ENCODE peak calls at places on chromosomes 2 and 18, in seven cellular contexts. One of them, this sample, is unnamed.

GRCh38 chr18:58865714-58866113 is 1.0 kb downstream of the ZNF532 start:
- DNase-seq in lower leg skin: no peak
- DNase-seq in AG10803: no peak
- DNase-seq in uterus: no peak
- DNase-seq in heart left ventricle: no peak
- DNase-seq in mammary epithelial cell: no peak
- DNase-seq in spleen: no peak
- DNase-seq in this sample: no peak

GRCh38 chr2:67446504-67446911 is 49.4 kb downstream of the ETAA1 start:
- DNase-seq in lower leg skin: no peak
- DNase-seq in AG10803: no peak
- DNase-seq in uterus: no peak
- DNase-seq in heart left ventricle: no peak
- DNase-seq in mammary epithelial cell: peak
- DNase-seq in spleen: no peak
- DNase-seq in this sample: no peak

GRCh38 chr2:23606968-23607367 is 222.0 kb downstream of the KLHL29 start:
- DNase-seq in lower leg skin: no peak
- DNase-seq in AG10803: peak
- DNase-seq in uterus: no peak
- DNase-seq in heart left ventricle: no peak
- DNase-seq in mammary epithelial cell: peak
- DNase-seq in spleen: peak
- DNase-seq in this sample: no peak

GRCh38 chr2:99775585-99775984 is 285.8 kb upstream of the REV1 start:
- DNase-seq in lower leg skin: no peak
- DNase-seq in AG10803: peak
- DNase-seq in uterus: no peak
- DNase-seq in heart left ventricle: no peak
- DNase-seq in mammary epithelial cell: no peak
- DNase-seq in spleen: no peak
- DNase-seq in this sample: no peak

GRCh38 chr2:184598313-184599053 is at the start of gene ZNF804A:
- DNase-seq in lower leg skin: peak
- DNase-seq in AG10803: peak
- DNase-seq in uterus: no peak
- DNase-seq in heart left ventricle: peak
- DNase-seq in mammary epithelial cell: peak
- DNase-seq in spleen: peak
- DNase-seq in this sample: no peak

GRCh38 chr18:48929951-48930713 is 20.6 kb downstream of the SMAD7 start:
- DNase-seq in lower leg skin: no peak
- DNase-seq in AG10803: peak
- DNase-seq in uterus: no peak
- DNase-seq in heart left ventricle: no peak
- DNase-seq in mammary epithelial cell: no peak
- DNase-seq in spleen: no peak
- DNase-seq in this sample: no peak

GRCh38 chr18:60892441-60892840 is 440.8 kb upstream of the CDH20 start:
- DNase-seq in lower leg skin: no peak
- DNase-seq in AG10803: peak
- DNase-seq in uterus: no peak
- DNase-seq in heart left ventricle: no peak
- DNase-seq in mammary epithelial cell: peak
- DNase-seq in spleen: no peak
- DNase-seq in this sample: no peak

GRCh38 chr2:157420771-157421323 is 23.0 kb downstream of the CYTIP start:
- DNase-seq in lower leg skin: no peak
- DNase-seq in AG10803: peak
- DNase-seq in uterus: no peak
- DNase-seq in heart left ventricle: no peak
- DNase-seq in mammary epithelial cell: peak
- DNase-seq in spleen: peak
- DNase-seq in this sample: no peak

GRCh38 chr2:69152847-69153246 is 139.9 kb downstream of the ANTXR1 start:
- DNase-seq in lower leg skin: no peak
- DNase-seq in AG10803: no peak
- DNase-seq in uterus: no peak
- DNase-seq in heart left ventricle: no peak
- DNase-seq in mammary epithelial cell: no peak
- DNase-seq in spleen: no peak
- DNase-seq in this sample: no peak

GRCh38 chr2:174546519-174547506 is 50.8 kb downstream of the WIPF1 start:
- DNase-seq in lower leg skin: no peak
- DNase-seq in AG10803: peak
- DNase-seq in uterus: no peak
- DNase-seq in heart left ventricle: no peak
- DNase-seq in mammary epithelial cell: peak
- DNase-seq in spleen: no peak
- DNase-seq in this sample: no peak

GRCh38 chr2:30367232-30368070 is 79.6 kb upstream of the LCLAT1 start:
- DNase-seq in lower leg skin: no peak
- DNase-seq in AG10803: peak
- DNase-seq in uterus: no peak
- DNase-seq in heart left ventricle: no peak
- DNase-seq in mammary epithelial cell: no peak
- DNase-seq in spleen: no peak
- DNase-seq in this sample: no peak

GRCh38 chr2:108449410-108450200 is 599 bp downstream of the GCC2 start:
- DNase-seq in lower leg skin: no peak
- DNase-seq in AG10803: peak
- DNase-seq in uterus: no peak
- DNase-seq in heart left ventricle: no peak
- DNase-seq in mammary epithelial cell: no peak
- DNase-seq in spleen: no peak
- DNase-seq in this sample: no peak

GRCh38 chr18:49139726-49140125 is 189.0 kb upstream of the SMAD7 start:
- DNase-seq in lower leg skin: no peak
- DNase-seq in AG10803: no peak
- DNase-seq in uterus: no peak
- DNase-seq in heart left ventricle: no peak
- DNase-seq in mammary epithelial cell: no peak
- DNase-seq in spleen: no peak
- DNase-seq in this sample: no peak

DNA sequence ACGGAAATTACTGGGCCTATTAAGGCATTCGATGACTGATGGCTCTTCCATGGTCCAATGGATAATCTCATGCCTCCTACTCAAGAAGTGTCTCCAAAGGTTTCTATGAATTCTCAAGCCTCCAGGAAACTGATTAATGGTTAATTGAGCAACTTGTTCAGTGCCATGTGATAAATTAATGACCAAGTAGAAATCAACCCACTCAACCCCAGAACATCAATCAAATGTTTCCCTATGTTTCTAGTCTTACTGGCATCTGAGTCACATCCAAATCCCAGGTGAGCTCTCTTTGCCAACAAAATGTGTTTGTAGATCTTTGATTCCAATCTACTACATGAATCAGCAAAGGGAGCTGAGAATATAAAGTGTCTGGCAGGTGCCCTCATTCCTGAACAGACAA is 103.5 kb downstream of the NXPH2 start:
- DNase-seq in lower leg skin: no peak
- DNase-seq in AG10803: no peak
- DNase-seq in uterus: no peak
- DNase-seq in heart left ventricle: no peak
- DNase-seq in mammary epithelial cell: peak
- DNase-seq in spleen: no peak
- DNase-seq in this sample: no peak
- TF ChIP-seq CTCF in lower leg skin: no peak
- TF ChIP-seq CTCF in AG10803: no peak
- TF ChIP-seq CTCF in uterus: no peak
- TF ChIP-seq CTCF in heart left ventricle: no peak
- TF ChIP-seq CTCF in mammary epithelial cell: no peak
- TF ChIP-seq CTCF in spleen: no peak
- TF ChIP-seq CTCF in this sample: no peak

GRCh38 chr2:226451486-226451885 is 348.1 kb downstream of the IRS1 start:
- DNase-seq in lower leg skin: no peak
- DNase-seq in AG10803: no peak
- DNase-seq in uterus: no peak
- DNase-seq in heart left ventricle: no peak
- DNase-seq in mammary epithelial cell: no peak
- DNase-seq in spleen: no peak
- DNase-seq in this sample: no peak

GRCh38 chr2:226447338-226447885 is 352.2 kb downstream of the IRS1 start:
- DNase-seq in lower leg skin: no peak
- DNase-seq in AG10803: no peak
- DNase-seq in uterus: no peak
- DNase-seq in heart left ventricle: no peak
- DNase-seq in mammary epithelial cell: peak
- DNase-seq in spleen: no peak
- DNase-seq in this sample: no peak

GRCh38 chr2:226452768-226453167 is 346.9 kb downstream of the IRS1 start:
- DNase-seq in lower leg skin: no peak
- DNase-seq in AG10803: no peak
- DNase-seq in uterus: no peak
- DNase-seq in heart left ventricle: no peak
- DNase-seq in mammary epithelial cell: no peak
- DNase-seq in spleen: no peak
- DNase-seq in this sample: no peak

GRCh38 chr2:226447896-226448295 is 351.7 kb downstream of the IRS1 start:
- DNase-seq in lower leg skin: no peak
- DNase-seq in AG10803: peak
- DNase-seq in uterus: no peak
- DNase-seq in heart left ventricle: no peak
- DNase-seq in mammary epithelial cell: peak
- DNase-seq in spleen: no peak
- DNase-seq in this sample: peak

GRCh38 chr2:226450141-226450540 is 349.5 kb downstream of the IRS1 start:
- DNase-seq in lower leg skin: no peak
- DNase-seq in AG10803: no peak
- DNase-seq in uterus: no peak
- DNase-seq in heart left ventricle: no peak
- DNase-seq in mammary epithelial cell: no peak
- DNase-seq in spleen: no peak
- DNase-seq in this sample: no peak
- TF ChIP-seq CTCF in lower leg skin: no peak
- TF ChIP-seq CTCF in AG10803: no peak
- TF ChIP-seq CTCF in uterus: no peak
- TF ChIP-seq CTCF in heart left ventricle: no peak
- TF ChIP-seq CTCF in mammary epithelial cell: no peak
- TF ChIP-seq CTCF in spleen: no peak
- TF ChIP-seq CTCF in this sample: no peak

GRCh38 chr2:74763962-74764428 is 69.9 kb upstream of the HK2 start:
- DNase-seq in lower leg skin: no peak
- DNase-seq in AG10803: no peak
- DNase-seq in uterus: no peak
- DNase-seq in heart left ventricle: no peak
- DNase-seq in mammary epithelial cell: no peak
- DNase-seq in spleen: no peak
- DNase-seq in this sample: no peak

GRCh38 chr2:74764429-74765272 is 69.3 kb upstream of the HK2 start:
- DNase-seq in lower leg skin: no peak
- DNase-seq in AG10803: peak
- DNase-seq in uterus: no peak
- DNase-seq in heart left ventricle: no peak
- DNase-seq in mammary epithelial cell: no peak
- DNase-seq in spleen: no peak
- DNase-seq in this sample: no peak

GRCh38 chr2:74760875-74761630 is 72.9 kb upstream of the HK2 start:
- DNase-seq in lower leg skin: no peak
- DNase-seq in AG10803: no peak
- DNase-seq in uterus: no peak
- DNase-seq in heart left ventricle: no peak
- DNase-seq in mammary epithelial cell: no peak
- DNase-seq in spleen: no peak
- DNase-seq in this sample: no peak

GRCh38 chr2:74759991-74760390 is 73.9 kb upstream of the HK2 start:
- DNase-seq in lower leg skin: no peak
- DNase-seq in AG10803: no peak
- DNase-seq in uterus: no peak
- DNase-seq in heart left ventricle: no peak
- DNase-seq in mammary epithelial cell: no peak
- DNase-seq in spleen: no peak
- DNase-seq in this sample: no peak

GRCh38 chr2:74762789-74763188 is 71.1 kb upstream of the HK2 start:
- DNase-seq in lower leg skin: no peak
- DNase-seq in AG10803: no peak
- DNase-seq in uterus: no peak
- DNase-seq in heart left ventricle: no peak
- DNase-seq in mammary epithelial cell: no peak
- DNase-seq in spleen: no peak
- DNase-seq in this sample: no peak
- TF ChIP-seq CTCF in lower leg skin: no peak
- TF ChIP-seq CTCF in AG10803: no peak
- TF ChIP-seq CTCF in uterus: no peak
- TF ChIP-seq CTCF in heart left ventricle: no peak
- TF ChIP-seq CTCF in mammary epithelial cell: no peak
- TF ChIP-seq CTCF in spleen: no peak
- TF ChIP-seq CTCF in this sample: no peak

GRCh38 chr2:106561803-106562202 is 74.6 kb downstream of the CD8B2 start:
- DNase-seq in lower leg skin: no peak
- DNase-seq in AG10803: no peak
- DNase-seq in uterus: no peak
- DNase-seq in heart left ventricle: no peak
- DNase-seq in mammary epithelial cell: no peak
- DNase-seq in spleen: no peak
- DNase-seq in this sample: no peak

GRCh38 chr2:106561356-106561755 is 74.2 kb downstream of the CD8B2 start:
- DNase-seq in lower leg skin: no peak
- DNase-seq in AG10803: no peak
- DNase-seq in uterus: no peak
- DNase-seq in heart left ventricle: no peak
- DNase-seq in mammary epithelial cell: no peak
- DNase-seq in spleen: no peak
- DNase-seq in this sample: no peak

GRCh38 chr2:106562232-106562631 is 75.1 kb downstream of the CD8B2 start:
- DNase-seq in lower leg skin: no peak
- DNase-seq in AG10803: no peak
- DNase-seq in uterus: no peak
- DNase-seq in heart left ventricle: no peak
- DNase-seq in mammary epithelial cell: no peak
- DNase-seq in spleen: no peak
- DNase-seq in this sample: no peak

GRCh38 chr2:106560773-106561172 is 73.6 kb downstream of the CD8B2 start:
- DNase-seq in lower leg skin: peak
- DNase-seq in AG10803: no peak
- DNase-seq in uterus: no peak
- DNase-seq in heart left ventricle: no peak
- DNase-seq in mammary epithelial cell: no peak
- DNase-seq in spleen: no peak
- DNase-seq in this sample: no peak

DNA sequence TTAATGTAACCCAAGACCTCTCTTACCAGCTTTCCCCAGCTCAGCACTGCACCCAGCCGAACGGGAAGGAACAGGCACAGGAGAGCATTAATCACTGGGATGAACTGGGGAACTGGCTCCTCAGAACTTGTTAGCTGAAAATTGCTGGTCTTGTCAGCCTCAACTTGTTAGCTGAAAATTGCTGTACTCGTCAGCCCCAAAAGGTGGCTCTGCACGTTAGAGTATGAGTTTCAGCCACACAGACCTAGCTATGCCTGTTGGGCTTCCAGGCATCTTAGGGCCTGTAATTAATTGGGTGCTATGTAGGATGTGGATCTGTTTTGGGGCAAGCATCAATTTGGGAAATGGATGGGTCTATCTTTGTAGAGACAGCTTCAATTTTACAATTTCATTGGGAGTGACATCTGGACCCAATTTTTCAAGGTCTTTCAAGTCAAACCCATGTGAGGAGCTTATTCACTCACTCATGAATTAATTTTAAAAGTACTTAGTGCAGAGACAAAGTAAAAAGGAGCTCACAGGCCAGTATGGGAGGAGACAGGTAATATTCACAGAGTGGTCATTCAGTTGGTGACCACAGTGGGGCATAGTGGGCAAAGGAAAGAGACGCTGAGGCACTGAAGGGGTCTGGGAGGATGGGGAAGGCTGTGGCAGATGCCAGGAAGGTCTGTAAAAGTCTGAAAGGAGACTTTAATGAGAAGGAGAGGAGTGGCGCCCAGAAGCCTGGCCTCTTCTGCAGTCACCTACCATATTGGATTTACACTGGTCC is 75.8 kb downstream of the CD8B2 start:
- DNase-seq in lower leg skin: no peak
- DNase-seq in AG10803: no peak
- DNase-seq in uterus: no peak
- DNase-seq in heart left ventricle: no peak
- DNase-seq in mammary epithelial cell: no peak
- DNase-seq in spleen: no peak
- DNase-seq in this sample: no peak
- TF ChIP-seq CTCF in lower leg skin: no peak
- TF ChIP-seq CTCF in AG10803: peak
- TF ChIP-seq CTCF in uterus: no peak
- TF ChIP-seq CTCF in heart left ventricle: peak
- TF ChIP-seq CTCF in mammary epithelial cell: no peak
- TF ChIP-seq CTCF in spleen: no peak
- TF ChIP-seq CTCF in this sample: no peak

This sample was measured in esophagus muscularis mucosa.